ENCODE peak calls at places on chromosome 5, in six cellular contexts. U, S, E, M, D and C are unnamed samples.

GRCh38 chr5:4511996-4512656 is 628.0 kb upstream of the ADAMTS16 start:
- DNase-seq in U (no peak), S (no peak), E (peak), M (no peak), D (no peak), C (no peak)

GRCh38 chr5:179467441-179467840 is 82.9 kb upstream of the RUFY1 start:
- DNase-seq in U (no peak), S (no peak), E (no peak), M (no peak), D (no peak), C (no peak)

GRCh38 chr5:95963650-95964410 is 2.2 kb upstream of the ELL2 start:
- DNase-seq in U (no peak), S (no peak), E (no peak), M (no peak), D (no peak), C (no peak)

GRCh38 chr5:96297867-96298266 is 135.2 kb downstream of the PCSK1 start:
- DNase-seq in U (no peak), S (no peak), E (no peak), M (no peak), D (no peak), C (no peak)

GRCh38 chr5:172142709-172143215 is 45.3 kb downstream of the STK10 start:
- DNase-seq in U (no peak), S (no peak), E (no peak), M (no peak), D (no peak), C (no peak)

GRCh38 chr5:57025961-57026360 is 74.0 kb upstream of the MIER3 start:
- DNase-seq in U (no peak), S (no peak), E (no peak), M (no peak), D (no peak), C (no peak)

GRCh38 chr5:142396436-142396835 is 71.6 kb upstream of the SPRY4 start:
- DNase-seq in U (no peak), S (no peak), E (no peak), M (no peak), D (no peak), C (no peak)

GRCh38 chr5:169651526-169651925 is 14.5 kb downstream of the DOCK2 start:
- DNase-seq in U (no peak), S (no peak), E (no peak), M (no peak), D (no peak), C (no peak)

GRCh38 chr5:59798862-59799667 is 94.5 kb downstream of the PDE4D start:
- DNase-seq in U (no peak), S (peak), E (no peak), M (no peak), D (no peak), C (no peak)

GRCh38 chr5:32651638-32652037 is 59.5 kb upstream of the NPR3 start:
- DNase-seq in U (no peak), S (no peak), E (no peak), M (no peak), D (no peak), C (no peak)

GRCh38 chr5:62960781-62961180 is 382.2 kb downstream of the LRRC70 start:
- DNase-seq in U (no peak), S (no peak), E (no peak), M (no peak), D (no peak), C (no peak)

GRCh38 chr5:72387985-72388384 is 67.8 kb downstream of the PTCD2 start:
- DNase-seq in U (no peak), S (no peak), E (no peak), M (no peak), D (no peak), C (no peak)

GRCh38 chr5:78961743-78962142 is 23.4 kb downstream of the ARSB start:
- DNase-seq in U (no peak), S (no peak), E (no peak), M (no peak), D (no peak), C (no peak)

GRCh38 chr5:6704361-6704851 is 8.8 kb upstream of the TENT4A start:
- DNase-seq in U (no peak), S (no peak), E (peak), M (no peak), D (peak), C (peak)

DNA sequence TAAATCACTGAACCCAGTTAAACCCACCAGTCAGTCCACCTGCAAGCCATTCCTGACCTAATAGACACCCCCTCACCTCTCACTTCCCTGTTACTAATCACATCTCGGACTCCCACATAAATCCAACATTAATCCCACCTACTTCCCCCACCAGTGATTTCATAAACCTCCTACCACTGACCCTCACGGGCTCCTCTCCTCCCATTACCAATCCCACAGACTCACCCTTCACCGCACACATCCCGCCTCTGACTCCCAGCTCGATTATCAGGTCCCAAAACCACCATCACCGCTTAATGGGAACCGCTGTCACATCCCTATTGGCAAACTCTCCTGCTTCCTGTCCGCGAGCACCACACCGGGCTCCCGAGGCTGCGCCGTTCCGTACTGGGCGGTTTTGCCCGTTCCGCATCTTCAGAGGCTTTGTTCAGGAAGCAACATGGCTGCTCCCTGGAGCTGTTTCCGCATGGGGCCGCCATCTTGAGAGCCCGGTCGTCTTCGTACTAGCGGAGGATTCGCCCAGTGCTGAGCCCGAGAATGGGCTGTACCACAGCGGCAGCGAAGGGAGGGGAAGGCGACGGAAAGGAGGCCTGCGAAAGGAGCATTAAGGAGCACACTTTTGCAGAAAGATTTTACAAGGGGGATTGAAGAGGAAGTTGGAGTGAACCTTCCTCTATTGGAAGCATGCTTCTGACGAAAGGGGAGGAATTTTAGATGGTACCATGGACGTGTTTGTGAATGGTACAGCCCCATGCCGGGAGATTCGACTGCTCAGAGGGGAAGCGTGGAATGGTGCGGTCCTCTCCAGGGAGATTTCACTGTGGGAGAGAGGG is at the start of gene ZNF300:
- DNase-seq in U (peak), S (peak), E (peak), M (no peak), D (peak), C (peak)
- TF ChIP-seq POLR2A in U (no peak), S (peak), E (no peak), M (no peak), D (peak), C (no peak)

GRCh38 chr5:1930880-1931589 is 48.3 kb upstream of the IRX4 start:
- DNase-seq in U (no peak), S (no peak), E (no peak), M (no peak), D (no peak), C (no peak)
- TF ChIP-seq POLR2A in U (peak), S (no peak), E (no peak), M (no peak), D (no peak), C (no peak)

GRCh38 chr5:143671644-143672569 is 140.1 kb upstream of the HMHB1 start:
- DNase-seq in U (no peak), S (no peak), E (no peak), M (no peak), D (no peak), C (no peak)
- TF ChIP-seq POLR2A in U (no peak), S (no peak), E (no peak), M (no peak), D (no peak), C (no peak)

GRCh38 chr5:16538001-16538400 is 72.4 kb upstream of the ZNF622 start:
- DNase-seq in U (no peak), S (no peak), E (no peak), M (no peak), D (no peak), C (no peak)

GRCh38 chr5:16539169-16539666 is 73.6 kb upstream of the ZNF622 start:
- DNase-seq in U (no peak), S (no peak), E (peak), M (no peak), D (peak), C (peak)

GRCh38 chr5:16544607-16545374 is 72.0 kb downstream of the RETREG1 start:
- DNase-seq in U (no peak), S (no peak), E (no peak), M (no peak), D (no peak), C (no peak)

GRCh38 chr5:16540421-16540820 is 74.8 kb upstream of the ZNF622 start:
- DNase-seq in U (no peak), S (no peak), E (no peak), M (no peak), D (peak), C (no peak)

GRCh38 chr5:16542275-16542674 is 74.5 kb downstream of the RETREG1 start:
- DNase-seq in U (no peak), S (no peak), E (no peak), M (no peak), D (no peak), C (no peak)
- TF ChIP-seq POLR2A in U (no peak), S (no peak), E (no peak), M (no peak), D (no peak), C (no peak)

GRCh38 chr5:140632366-140633080 is 452 bp downstream of the CD14 start:
- DNase-seq in U (no peak), S (no peak), E (peak), M (peak), D (peak), C (peak)

GRCh38 chr5:140631831-140632365 is 1.1 kb downstream of the CD14 start:
- DNase-seq in U (no peak), S (no peak), E (no peak), M (peak), D (no peak), C (no peak)

GRCh38 chr5:140631063-140631462 is 1.9 kb downstream of the CD14 start:
- DNase-seq in U (no peak), S (no peak), E (no peak), M (no peak), D (no peak), C (no peak)

GRCh38 chr5:140634103-140634502 is 1.1 kb upstream of the CD14 start:
- DNase-seq in U (no peak), S (no peak), E (no peak), M (no peak), D (no peak), C (no peak)

GRCh38 chr5:140633081-140633471 is at the start of gene CD14:
- DNase-seq in U (no peak), S (no peak), E (peak), M (no peak), D (peak), C (no peak)
- TF ChIP-seq POLR2A in U (peak), S (no peak), E (peak), M (no peak), D (no peak), C (no peak)

GRCh38 chr5:56006600-56006999 is 11.8 kb upstream of the IL6ST start:
- DNase-seq in U (no peak), S (no peak), E (no peak), M (no peak), D (no peak), C (no peak)

GRCh38 chr5:56003179-56003578 is 8.4 kb upstream of the IL6ST start:
- DNase-seq in U (no peak), S (no peak), E (no peak), M (no peak), D (no peak), C (no peak)

GRCh38 chr5:56006094-56006493 is 11.3 kb upstream of the IL6ST start:
- DNase-seq in U (no peak), S (no peak), E (no peak), M (no peak), D (no peak), C (no peak)

GRCh38 chr5:56003633-56004032 is 8.9 kb upstream of the IL6ST start:
- DNase-seq in U (no peak), S (no peak), E (no peak), M (no peak), D (no peak), C (no peak)

GRCh38 chr5:56004874-56005273 is 10.1 kb upstream of the IL6ST start:
- DNase-seq in U (no peak), S (no peak), E (no peak), M (no peak), D (no peak), C (no peak)
- TF ChIP-seq POLR2A in U (no peak), S (no peak), E (no peak), M (no peak), D (no peak), C (no peak)

GRCh38 chr5:65480306-65480865 is 1.3 kb downstream of the ADAMTS6 start:
- DNase-seq in U (no peak), S (peak), E (peak), M (no peak), D (peak), C (peak)
- TF ChIP-seq POLR2A in U (no peak), S (no peak), E (no peak), M (no peak), D (no peak), C (no peak)